ENCODE peak calls at places on chromosomes 12 and 14, in eight cellular contexts. D, B, Q, V, H, K, N and I are unnamed samples.

GRCh38 chr12:14111230-14111865 is 129.9 kb upstream of the GRIN2B start:
- DNase-seq in D (no peak), B (no peak), Q (no peak), V (no peak), H (peak; percentile 44), K (no peak), N (no peak), I (peak; percentile 37)

GRCh38 chr14:37591311-37591940 is 3.6 kb downstream of the FOXA1 start:
- DNase-seq in D (no peak), B (no peak), Q (peak; percentile 51), V (no peak), H (no peak), K (no peak), N (no peak), I (peak; percentile 75)

GRCh38 chr12:81359736-81360135 is 281.9 kb downstream of the ACSS3 start:
- DNase-seq in D (no peak), B (no peak), Q (no peak), V (no peak), H (no peak), K (no peak), N (no peak), I (no peak)

GRCh38 chr14:104976198-104977007 is 1.8 kb downstream of the AHNAK2 start:
- DNase-seq in D (peak; percentile 87), B (peak; percentile 72), Q (peak; percentile 91), V (peak; percentile 96), H (peak; percentile 89), K (peak; percentile 67), N (peak; percentile 56), I (peak; percentile 91)

GRCh38 chr14:104680806-104681688 is 8.4 kb upstream of the INF2 start:
- DNase-seq in D (no peak), B (peak; percentile 85), Q (peak; percentile 77), V (peak; percentile 68), H (peak; percentile 55), K (no peak), N (peak; percentile 84), I (peak; percentile 76)

GRCh38 chr12:103301642-103302620 is 193.8 kb downstream of the C12orf42 start:
- DNase-seq in D (no peak), B (no peak), Q (no peak), V (no peak), H (peak; percentile 21), K (peak; percentile 47), N (no peak), I (peak; percentile 7)

GRCh38 chr12:67354322-67354721 is 85.2 kb downstream of the CAND1 start:
- DNase-seq in D (no peak), B (peak; percentile 15), Q (no peak), V (no peak), H (no peak), K (no peak), N (peak; percentile 62), I (no peak)

GRCh38 chr12:102696045-102696444 is 215.7 kb upstream of the IGF1 start:
- DNase-seq in D (no peak), B (no peak), Q (no peak), V (no peak), H (no peak), K (no peak), N (no peak), I (no peak)

GRCh38 chr14:103334644-103335603 is 887 bp downstream of the EIF5 start:
- DNase-seq in D (no peak), B (peak; percentile 79), Q (peak; percentile 84), V (peak; percentile 95), H (peak; percentile 72), K (peak; percentile 57), N (peak; percentile 79), I (peak; percentile 90)

GRCh38 chr14:102893452-102893851 is 29.0 kb upstream of the AMN start:
- DNase-seq in D (no peak), B (peak; percentile 99), Q (peak; percentile 44), V (no peak), H (no peak), K (no peak), N (peak; percentile 91), I (peak; percentile 55)

GRCh38 chr14:61466905-61467280 is 145.5 kb downstream of the PRKCH start:
- DNase-seq in D (no peak), B (no peak), Q (no peak), V (no peak), H (no peak), K (no peak), N (no peak), I (no peak)

GRCh38 chr12:6606331-6607131 is 648 bp downstream of the CHD4 start:
- DNase-seq in D (peak; percentile 64), B (peak; percentile 23), Q (peak; percentile 72), V (peak; percentile 94), H (peak; percentile 63), K (no peak), N (peak; percentile 23), I (peak; percentile 78)

GRCh38 chr14:25904446-25904845 is 693.4 kb downstream of the NOVA1 start:
- DNase-seq in D (no peak), B (no peak), Q (no peak), V (no peak), H (no peak), K (no peak), N (no peak), I (no peak)

GRCh38 chr14:24398298-24398942 is 383 bp upstream of the NYNRIN start:
- DNase-seq in D (no peak), B (no peak), Q (peak; percentile 48), V (no peak), H (peak; percentile 52), K (peak; percentile 42), N (no peak), I (peak; percentile 73)
- H3K4me3 ChIP-seq in D (no peak overlapping the region), B (peak overlapping the region; percentile 67), Q (peak overlapping the region; percentile 75), V (peak overlapping the region; percentile 46), H (peak overlapping the region; percentile 61), K (peak overlapping the region; percentile 47), N (peak overlapping the region; percentile 51), I (peak overlapping the region; percentile 60)

GRCh38 chr12:45235087-45236025 is 19.5 kb downstream of the ANO6 start:
- DNase-seq in D (no peak), B (peak; percentile 69), Q (no peak), V (no peak), H (no peak), K (no peak), N (peak; percentile 87), I (peak; percentile 19)

GRCh38 chr12:45232146-45232731 is 16.3 kb downstream of the ANO6 start:
- DNase-seq in D (no peak), B (peak; percentile 25), Q (no peak), V (no peak), H (no peak), K (no peak), N (peak; percentile 19), I (no peak)

GRCh38 chr12:45231515-45232145 is 15.7 kb downstream of the ANO6 start:
- DNase-seq in D (no peak), B (peak; percentile 85), Q (no peak), V (no peak), H (no peak), K (no peak), N (peak; percentile 89), I (no peak)

GRCh38 chr12:45234134-45234865 is 18.4 kb downstream of the ANO6 start:
- DNase-seq in D (no peak), B (peak; percentile 98), Q (no peak), V (no peak), H (peak; percentile 81), K (peak; percentile 53), N (peak; percentile 98), I (peak; percentile 83)

GRCh38 chr12:45232771-45233372 is 17.0 kb downstream of the ANO6 start:
- DNase-seq in D (no peak), B (peak; percentile 98), Q (no peak), V (no peak), H (no peak), K (no peak), N (peak; percentile 99), I (peak; percentile 83)
- H3K4me1 ChIP-seq in D (peaks cover 21% of the 10 kb centered on the region), B (peaks cover 19% of the 10 kb centered on the region), Q (peaks cover 47% of the 10 kb centered on the region), V (no peaks in the 10 kb centered on the region), H (peaks cover 52% of the 10 kb centered on the region), K (peaks cover 23% of the 10 kb centered on the region), N (peaks cover 35% of the 10 kb centered on the region), I (peaks cover 47% of the 10 kb centered on the region)

DNA sequence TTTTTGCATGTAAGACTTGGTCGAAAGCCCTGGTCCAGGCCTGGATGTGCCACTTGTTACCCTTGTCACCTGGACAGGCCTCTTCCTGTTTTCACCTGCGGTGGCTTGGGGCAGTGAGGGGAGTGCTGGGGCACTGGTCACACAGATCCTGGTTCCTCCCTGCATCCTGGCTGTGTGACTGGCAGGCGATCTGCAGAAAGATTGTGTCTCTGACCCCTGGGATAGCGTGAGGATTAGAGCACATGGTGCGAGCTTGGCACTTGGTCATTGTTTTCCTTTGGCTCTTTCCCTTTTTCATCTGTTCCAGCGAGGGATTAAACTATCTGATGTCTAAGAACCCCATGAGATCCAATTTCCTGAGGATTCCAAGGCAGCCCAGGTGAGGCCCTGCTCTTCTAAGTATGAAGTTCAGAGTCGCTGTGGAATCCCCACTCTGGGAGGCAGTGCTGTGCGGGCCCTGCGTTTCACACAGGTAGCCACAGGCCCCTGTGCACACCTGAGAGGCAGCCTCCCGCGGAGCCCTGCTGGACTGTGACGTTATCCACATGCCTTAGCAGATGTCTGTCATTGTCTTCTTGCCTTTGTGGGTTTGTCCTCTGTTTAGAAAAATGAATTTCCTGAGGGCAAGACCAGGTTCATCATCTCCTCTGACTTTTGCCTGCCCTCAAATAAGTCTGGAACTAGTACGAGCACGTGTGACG is 288.4 kb downstream of the CACNA1C start:
- DNase-seq in D (no peak), B (no peak), Q (no peak), V (no peak), H (no peak), K (no peak), N (no peak), I (no peak)
- H3K27ac ChIP-seq in D (no peak overlapping the region), B (peak overlapping the region; percentile 69), Q (peak overlapping the region; percentile 51), V (peak overlapping the region; percentile 36), H (no peak overlapping the region), K (no peak overlapping the region), N (peak overlapping the region; percentile 65), I (peak overlapping the region; percentile 53)

DNA sequence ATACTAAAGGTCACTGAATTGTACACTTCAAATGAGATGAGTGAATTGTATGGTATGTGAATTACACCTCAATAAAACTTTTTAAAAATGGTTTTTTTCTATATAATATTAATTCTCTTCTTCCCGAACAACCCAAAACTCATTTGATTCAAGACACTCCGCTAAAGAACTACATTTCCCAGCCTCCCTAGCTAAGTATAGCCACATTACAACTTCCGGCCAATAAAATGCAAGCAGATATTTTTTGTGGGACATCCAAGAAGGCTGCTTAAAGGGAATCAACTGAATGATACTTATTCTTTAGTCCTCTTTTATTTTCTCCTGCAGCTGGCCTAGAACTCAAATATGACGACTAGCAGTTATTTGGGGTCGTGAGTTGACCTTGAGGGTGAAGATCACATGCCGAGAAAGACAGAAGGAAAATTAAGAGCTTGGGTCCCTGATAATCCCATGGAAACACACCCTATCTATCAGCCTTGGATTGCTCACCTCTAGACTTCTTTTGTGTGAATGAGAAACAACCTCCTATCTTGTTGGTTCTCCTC is 187.3 kb downstream of the TTC8 start:
- DNase-seq in D (no peak), B (no peak), Q (no peak), V (no peak), H (no peak), K (no peak), N (no peak), I (peak; percentile 26)
- H3K4me3 ChIP-seq in D (no peak overlapping the region), B (no peak overlapping the region), Q (no peak overlapping the region), V (no peak overlapping the region), H (no peak overlapping the region), K (no peak overlapping the region), N (no peak overlapping the region), I (no peak overlapping the region)